ENCODE peak calls at places on chromosomes 16 and 17, in four cellular contexts. One of them, this sample, is unnamed.

GRCh38 chr16:4940719-4941118 is 3.8 kb upstream of the PPL start:
- DNase-seq in ovary: no peak
- DNase-seq in erythroblast: no peak
- DNase-seq in H1: no peak
- DNase-seq in this sample: no peak

GRCh38 chr16:51875834-51876725 is 670.9 kb downstream of the TOX3 start:
- DNase-seq in H1: no peak
- DNase-seq in erythroblast: no peak
- DNase-seq in ovary: no peak
- DNase-seq in this sample: no peak

GRCh38 chr16:85969159-85969558 is 70.2 kb downstream of the IRF8 start:
- DNase-seq in erythroblast: no peak
- DNase-seq in H1: no peak
- DNase-seq in ovary: no peak
- DNase-seq in this sample: no peak

GRCh38 chr16:86307518-86307903 is 202.8 kb upstream of the FOXF1 start:
- DNase-seq in erythroblast: no peak
- DNase-seq in H1: no peak
- DNase-seq in ovary: no peak
- DNase-seq in this sample: peak

GRCh38 chr16:14007460-14007859 is 63.7 kb upstream of the MRTFB start:
- DNase-seq in erythroblast: no peak
- DNase-seq in H1: no peak
- DNase-seq in ovary: no peak
- DNase-seq in this sample: no peak

GRCh38 chr16:68073902-68074760 is 11.0 kb upstream of the NFATC3 start:
- DNase-seq in erythroblast: no peak
- DNase-seq in H1: no peak
- DNase-seq in ovary: no peak
- DNase-seq in this sample: no peak

GRCh38 chr16:87586201-87586782 is 16.0 kb upstream of the JPH3 start:
- DNase-seq in H1: no peak
- DNase-seq in ovary: no peak
- DNase-seq in erythroblast: no peak
- DNase-seq in this sample: peak

GRCh38 chr17:19331553-19332245 is 30.8 kb downstream of the B9D1 start:
- DNase-seq in erythroblast: peak
- DNase-seq in ovary: no peak
- DNase-seq in H1: no peak
- DNase-seq in this sample: no peak

GRCh38 chr16:53989597-53989996 is 285.6 kb downstream of the FTO start:
- DNase-seq in ovary: no peak
- DNase-seq in erythroblast: no peak
- DNase-seq in H1: no peak
- DNase-seq in this sample: no peak

GRCh38 chr17:73297934-73298861 is 13.6 kb downstream of the CDC42EP4 start:
- DNase-seq in H1: no peak
- DNase-seq in erythroblast: peak
- DNase-seq in ovary: no peak
- DNase-seq in this sample: peak

GRCh38 chr17:8696951-8697745 is 47.5 kb downstream of the CCDC42 start:
- DNase-seq in erythroblast: no peak
- DNase-seq in H1: no peak
- DNase-seq in ovary: peak
- DNase-seq in this sample: no peak

GRCh38 chr16:87387942-87388817 is 4.0 kb upstream of the MAP1LC3B start:
- DNase-seq in erythroblast: peak
- DNase-seq in H1: peak
- DNase-seq in ovary: peak
- DNase-seq in this sample: peak

GRCh38 chr17:65855245-65855644 is 293.8 kb upstream of the AXIN2 start:
- DNase-seq in erythroblast: no peak
- DNase-seq in ovary: no peak
- DNase-seq in H1: peak
- DNase-seq in this sample: no peak

GRCh38 chr17:412211-413015 is 59.8 kb upstream of the RPH3AL start:
- DNase-seq in ovary: peak
- DNase-seq in H1: no peak
- DNase-seq in erythroblast: peak
- DNase-seq in this sample: peak

GRCh38 chr16:87033021-87033471 is 284.1 kb downstream of the C16orf95 start:
- DNase-seq in ovary: no peak
- DNase-seq in erythroblast: no peak
- DNase-seq in H1: no peak
- DNase-seq in this sample: no peak

GRCh38 chr16:70252355-70252988 is 732 bp upstream of the EXOSC6 start:
- DNase-seq in ovary: no peak
- DNase-seq in H1: no peak
- DNase-seq in erythroblast: peak
- DNase-seq in this sample: peak

GRCh38 chr17:56596741-56597494 is 3.4 kb downstream of the NOG start:
- DNase-seq in erythroblast: no peak
- DNase-seq in ovary: no peak
- DNase-seq in H1: no peak
- DNase-seq in this sample: no peak

GRCh38 chr16:85370881-85371651 is 242.1 kb upstream of the GSE1 start:
- DNase-seq in erythroblast: peak
- DNase-seq in H1: no peak
- DNase-seq in ovary: no peak
- DNase-seq in this sample: no peak

GRCh38 chr16:9151597-9151996 is 60.2 kb downstream of the HAPSTR1 start:
- DNase-seq in ovary: no peak
- DNase-seq in erythroblast: no peak
- DNase-seq in H1: no peak
- DNase-seq in this sample: no peak

GRCh38 chr17:38578641-38579480 is 26.9 kb downstream of the SRCIN1 start:
- DNase-seq in ovary: no peak
- DNase-seq in erythroblast: no peak
- DNase-seq in H1: no peak
- DNase-seq in this sample: no peak

GRCh38 chr16:57720142-57720575 is 15.4 kb upstream of the KATNB1 start:
- DNase-seq in H1: no peak
- DNase-seq in ovary: no peak
- DNase-seq in erythroblast: peak
- DNase-seq in this sample: peak

GRCh38 chr16:57475711-57476339 is 10.5 kb downstream of the DOK4 start:
- DNase-seq in H1: peak
- DNase-seq in erythroblast: peak
- DNase-seq in ovary: no peak
- DNase-seq in this sample: peak

GRCh38 chr17:62827722-62828498 is 19.8 kb upstream of the MARCHF10 start:
- DNase-seq in ovary: no peak
- DNase-seq in erythroblast: no peak
- DNase-seq in H1: no peak
- DNase-seq in this sample: peak

GRCh38 chr16:4909825-4910224 is 27.1 kb downstream of the PPL start:
- DNase-seq in erythroblast: no peak
- DNase-seq in ovary: no peak
- DNase-seq in H1: no peak
- DNase-seq in this sample: peak

GRCh38 chr17:2218426-2218825 is 85.2 kb downstream of the SMG6 start:
- DNase-seq in erythroblast: no peak
- DNase-seq in ovary: no peak
- DNase-seq in H1: no peak
- DNase-seq in this sample: no peak

GRCh38 chr17:78865682-78866390 is 25.2 kb upstream of the USP36 start:
- DNase-seq in H1: peak
- DNase-seq in ovary: peak
- DNase-seq in erythroblast: peak
- DNase-seq in this sample: peak

GRCh38 chr16:48507346-48507745 is 102.6 kb downstream of the N4BP1 start:
- DNase-seq in ovary: no peak
- DNase-seq in H1: no peak
- DNase-seq in erythroblast: no peak
- DNase-seq in this sample: no peak

GRCh38 chr17:1942666-1943431 is 82.3 kb downstream of the RTN4RL1 start:
- DNase-seq in H1: no peak
- DNase-seq in erythroblast: no peak
- DNase-seq in ovary: no peak
- DNase-seq in this sample: no peak

DNA sequence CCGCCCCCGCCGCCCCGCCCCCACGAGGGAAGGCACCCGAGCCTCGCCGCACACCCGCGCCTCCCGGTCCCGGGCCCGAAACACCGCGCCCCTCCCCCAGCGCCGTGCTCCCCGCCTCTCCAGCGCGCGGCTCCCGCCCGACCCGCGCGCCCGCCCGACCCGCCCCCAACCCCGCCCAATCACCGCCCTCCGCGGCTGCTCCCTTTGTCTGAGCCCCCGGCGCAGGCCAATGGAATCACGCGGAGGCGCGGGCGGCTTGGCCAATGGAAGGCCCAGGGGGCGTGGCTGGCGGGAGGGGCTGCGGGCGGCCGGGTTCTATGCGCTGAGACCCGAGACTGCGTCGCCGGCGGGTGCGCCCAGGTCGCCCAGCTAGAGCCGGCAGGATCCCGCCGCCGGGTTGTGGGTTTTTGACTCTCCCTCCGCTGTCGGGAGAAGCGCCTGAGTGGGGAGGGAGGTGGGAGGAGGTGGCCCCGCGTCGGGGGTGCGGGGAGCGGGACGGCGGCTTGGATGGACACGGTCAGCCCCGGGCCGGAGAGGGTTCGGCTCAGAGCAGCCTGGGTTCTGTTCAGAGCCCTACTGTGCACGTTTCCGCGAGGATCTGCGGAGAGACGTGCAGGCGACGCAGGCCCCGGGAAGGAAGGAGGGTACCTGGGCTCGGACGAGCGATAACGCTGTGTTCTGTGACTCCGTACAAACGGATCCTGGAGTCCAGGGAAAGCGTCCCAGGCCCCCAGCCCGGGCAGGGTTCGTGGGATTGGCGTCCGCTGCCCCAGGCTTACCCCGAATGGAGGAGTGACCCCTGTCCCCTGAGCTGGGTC is 49.0 kb upstream of the BAHCC1 start:
- DNase-seq in erythroblast: peak
- DNase-seq in ovary: peak
- DNase-seq in H1: no peak
- DNase-seq in this sample: peak
- TF ChIP-seq POLR2A in erythroblast: no peak
- TF ChIP-seq POLR2A in ovary: peak
- TF ChIP-seq POLR2A in H1: peak
- TF ChIP-seq POLR2A in this sample: peak

GRCh38 chr16:29995911-29996772 is at the start of gene INO80E:
- DNase-seq in erythroblast: peak
- DNase-seq in H1: peak
- DNase-seq in ovary: peak
- DNase-seq in this sample: peak
- TF ChIP-seq POLR2A in erythroblast: peak
- TF ChIP-seq POLR2A in H1: no peak
- TF ChIP-seq POLR2A in ovary: peak
- TF ChIP-seq POLR2A in this sample: peak

GRCh38 chr16:19524866-19525723 is 1.4 kb downstream of the CCP110 start:
- DNase-seq in erythroblast: peak
- DNase-seq in H1: no peak
- DNase-seq in ovary: no peak
- DNase-seq in this sample: peak
- TF ChIP-seq POLR2A in erythroblast: no peak
- TF ChIP-seq POLR2A in H1: no peak
- TF ChIP-seq POLR2A in ovary: no peak
- TF ChIP-seq POLR2A in this sample: no peak

GRCh38 chr17:17693955-17694228 is 12.6 kb downstream of the RAI1 start:
- DNase-seq in H1: no peak
- DNase-seq in erythroblast: peak
- DNase-seq in ovary: no peak
- DNase-seq in this sample: no peak

GRCh38 chr17:17691468-17692263 is 10.4 kb downstream of the RAI1 start:
- DNase-seq in H1: no peak
- DNase-seq in ovary: no peak
- DNase-seq in erythroblast: no peak
- DNase-seq in this sample: peak

GRCh38 chr17:17693253-17693954 is 12.1 kb downstream of the RAI1 start:
- DNase-seq in ovary: peak
- DNase-seq in erythroblast: peak
- DNase-seq in H1: no peak
- DNase-seq in this sample: no peak

GRCh38 chr17:17694229-17695081 is 13.2 kb downstream of the RAI1 start:
- DNase-seq in ovary: peak
- DNase-seq in H1: no peak
- DNase-seq in erythroblast: peak
- DNase-seq in this sample: peak

GRCh38 chr17:17692353-17693252 is 11.3 kb downstream of the RAI1 start:
- DNase-seq in ovary: no peak
- DNase-seq in erythroblast: no peak
- DNase-seq in H1: no peak
- DNase-seq in this sample: no peak
- TF ChIP-seq POLR2A in ovary: no peak
- TF ChIP-seq POLR2A in erythroblast: no peak
- TF ChIP-seq POLR2A in H1: no peak
- TF ChIP-seq POLR2A in this sample: no peak

GRCh38 chr16:55567382-55567781 is 898 bp downstream of the CAPNS2 start:
- DNase-seq in H1: no peak
- DNase-seq in ovary: no peak
- DNase-seq in erythroblast: no peak
- DNase-seq in this sample: peak

GRCh38 chr16:55568151-55568693 is 1.7 kb downstream of the CAPNS2 start:
- DNase-seq in H1: no peak
- DNase-seq in erythroblast: no peak
- DNase-seq in ovary: no peak
- DNase-seq in this sample: no peak

GRCh38 chr16:55563797-55564196 is 2.7 kb upstream of the CAPNS2 start:
- DNase-seq in H1: no peak
- DNase-seq in ovary: no peak
- DNase-seq in erythroblast: no peak
- DNase-seq in this sample: no peak

GRCh38 chr16:55569025-55569424 is 2.5 kb downstream of the CAPNS2 start:
- DNase-seq in erythroblast: no peak
- DNase-seq in H1: no peak
- DNase-seq in ovary: no peak
- DNase-seq in this sample: peak

DNA sequence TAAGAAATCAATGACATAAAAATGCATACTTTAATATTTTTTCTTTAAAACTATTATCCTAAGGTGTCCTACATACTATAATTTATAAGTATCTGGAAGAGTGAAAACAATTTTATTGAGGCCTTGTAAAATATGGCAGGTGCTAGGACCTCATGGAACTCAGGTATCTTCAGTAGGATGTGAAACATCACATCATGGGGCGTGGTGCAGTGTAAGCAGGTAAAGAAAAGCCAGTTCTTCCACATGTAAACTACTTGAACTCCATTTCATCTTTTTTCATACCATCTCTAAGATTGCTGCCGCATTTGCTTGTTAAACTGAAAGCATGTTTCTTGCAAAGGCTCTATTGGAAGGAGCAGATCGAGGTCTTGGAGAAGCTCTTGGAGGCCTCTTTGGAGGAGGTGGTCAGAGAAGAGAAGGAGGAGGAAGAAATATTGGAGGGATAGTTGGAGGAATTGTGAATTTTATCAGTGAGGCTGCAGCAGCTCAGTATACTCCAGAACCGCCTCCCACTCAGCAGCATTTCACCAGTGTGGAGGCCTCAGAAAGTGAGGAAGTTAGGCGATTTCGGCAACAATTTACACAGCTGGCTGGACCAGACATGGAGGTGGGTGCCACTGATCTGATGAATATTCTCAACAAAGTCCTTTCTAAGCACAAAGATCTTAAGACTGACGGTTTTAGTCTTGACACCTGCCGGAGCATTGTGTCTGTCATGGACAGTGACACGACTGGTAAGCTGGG is at the start of gene CAPNS2:
- DNase-seq in erythroblast: no peak
- DNase-seq in ovary: no peak
- DNase-seq in H1: no peak
- DNase-seq in this sample: peak
- TF ChIP-seq POLR2A in erythroblast: no peak
- TF ChIP-seq POLR2A in ovary: no peak
- TF ChIP-seq POLR2A in H1: no peak
- TF ChIP-seq POLR2A in this sample: no peak